ENCODE peak calls at places on chromosomes 7 and 10, in five cellular contexts. Q is A549, J is GM23338, G is K562, C is GM12878. Y is an unnamed sample.

GRCh38 chr10:62511656-62512055 is 137.5 kb downstream of the ZNF365 start:
- DNase-seq in Q (no peak), J (no peak), G (no peak), C (peak), Y (no peak)

GRCh38 chr7:38229386-38229785 is 44.0 kb downstream of the TARP start:
- DNase-seq in Q (no peak), J (no peak), G (no peak), C (no peak), Y (no peak)

GRCh38 chr10:11758527-11759236 is 16.5 kb downstream of the ECHDC3 start:
- DNase-seq in Q (no peak), J (no peak), G (no peak), C (no peak), Y (no peak)

GRCh38 chr10:45454859-45455258 is 80.8 kb downstream of the ALOX5 start:
- DNase-seq in Q (no peak), J (no peak), G (no peak), C (no peak), Y (no peak)

GRCh38 chr7:94276046-94276445 is 118.6 kb upstream of the COL1A2 start:
- DNase-seq in Q (no peak), J (no peak), G (no peak), C (no peak), Y (no peak)

GRCh38 chr7:3179456-3179855 is 121.6 kb upstream of the SDK1 start:
- DNase-seq in Q (no peak), J (no peak), G (no peak), C (no peak), Y (peak)

GRCh38 chr10:69061305-69062161 is 26.4 kb upstream of the SRGN start:
- DNase-seq in Q (peak), J (no peak), G (peak), C (no peak), Y (peak)

GRCh38 chr7:100353685-100354330 is 4.1 kb upstream of the PILRB start:
- DNase-seq in Q (no peak), J (no peak), G (no peak), C (no peak), Y (no peak)

GRCh38 chr7:155609185-155609584 is 35.3 kb upstream of the RBM33 start:
- DNase-seq in Q (no peak), J (no peak), G (no peak), C (no peak), Y (no peak)

GRCh38 chr7:2040893-2041270 is 191.9 kb downstream of the MAD1L1 start:
- DNase-seq in Q (no peak), J (no peak), G (no peak), C (no peak), Y (no peak)

GRCh38 chr10:1184541-1185415 is 128.6 kb downstream of the WDR37 start:
- DNase-seq in Q (no peak), J (peak), G (no peak), C (no peak), Y (no peak)

GRCh38 chr7:25862993-25863726 is 288.8 kb upstream of the NFE2L3 start:
- DNase-seq in Q (no peak), J (no peak), G (no peak), C (no peak), Y (no peak)

DNA sequence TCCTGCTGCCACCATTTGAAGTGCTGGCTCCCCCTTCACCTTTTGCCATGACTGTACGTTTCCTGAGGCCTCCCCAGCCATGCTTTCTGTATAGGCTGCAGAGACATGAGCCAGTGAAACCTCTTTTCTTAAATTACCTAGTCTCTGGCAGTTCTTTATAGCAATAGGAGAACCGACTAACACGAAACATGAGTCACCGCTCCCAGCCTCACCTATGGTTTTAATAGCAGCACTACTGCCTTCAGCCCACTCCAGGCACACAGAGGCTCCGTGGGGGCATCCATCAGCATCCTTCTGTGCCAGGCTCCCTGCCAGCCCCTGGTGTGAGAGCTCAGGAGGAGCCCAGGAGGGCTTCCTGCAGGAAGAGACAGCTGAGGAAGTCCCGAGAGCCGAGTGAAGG is 5.5 kb upstream of the ZNF316 start:
- DNase-seq in Q (no peak), J (no peak), G (no peak), C (no peak), Y (no peak)
- TF ChIP-seq JUNB in Q (no peak), J (no peak), G (no peak), C (no peak), Y (no peak)

DNA sequence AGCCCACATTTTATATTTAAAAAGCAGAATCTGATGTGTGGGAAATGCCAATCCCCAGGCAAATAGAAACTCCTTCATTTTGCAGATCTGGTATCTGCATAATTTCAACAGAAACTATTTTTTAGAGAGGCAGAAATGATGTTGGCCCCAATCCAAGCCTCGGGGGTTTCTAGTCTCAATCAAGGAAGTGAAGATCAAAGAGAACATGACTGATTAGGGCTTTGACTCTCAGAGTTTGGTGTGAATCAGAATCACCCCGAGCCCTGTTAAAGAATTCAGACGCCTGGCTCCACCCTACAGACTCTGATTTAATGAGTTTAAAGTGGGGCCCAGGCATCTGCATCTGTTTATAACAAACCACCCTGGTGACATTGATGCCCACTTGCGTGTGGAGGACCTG is 36.7 kb upstream of the UBE2H start:
- DNase-seq in Q (no peak), J (no peak), G (no peak), C (peak), Y (no peak)
- TF ChIP-seq JUNB in Q (no peak), J (no peak), G (no peak), C (peak), Y (no peak)

DNA sequence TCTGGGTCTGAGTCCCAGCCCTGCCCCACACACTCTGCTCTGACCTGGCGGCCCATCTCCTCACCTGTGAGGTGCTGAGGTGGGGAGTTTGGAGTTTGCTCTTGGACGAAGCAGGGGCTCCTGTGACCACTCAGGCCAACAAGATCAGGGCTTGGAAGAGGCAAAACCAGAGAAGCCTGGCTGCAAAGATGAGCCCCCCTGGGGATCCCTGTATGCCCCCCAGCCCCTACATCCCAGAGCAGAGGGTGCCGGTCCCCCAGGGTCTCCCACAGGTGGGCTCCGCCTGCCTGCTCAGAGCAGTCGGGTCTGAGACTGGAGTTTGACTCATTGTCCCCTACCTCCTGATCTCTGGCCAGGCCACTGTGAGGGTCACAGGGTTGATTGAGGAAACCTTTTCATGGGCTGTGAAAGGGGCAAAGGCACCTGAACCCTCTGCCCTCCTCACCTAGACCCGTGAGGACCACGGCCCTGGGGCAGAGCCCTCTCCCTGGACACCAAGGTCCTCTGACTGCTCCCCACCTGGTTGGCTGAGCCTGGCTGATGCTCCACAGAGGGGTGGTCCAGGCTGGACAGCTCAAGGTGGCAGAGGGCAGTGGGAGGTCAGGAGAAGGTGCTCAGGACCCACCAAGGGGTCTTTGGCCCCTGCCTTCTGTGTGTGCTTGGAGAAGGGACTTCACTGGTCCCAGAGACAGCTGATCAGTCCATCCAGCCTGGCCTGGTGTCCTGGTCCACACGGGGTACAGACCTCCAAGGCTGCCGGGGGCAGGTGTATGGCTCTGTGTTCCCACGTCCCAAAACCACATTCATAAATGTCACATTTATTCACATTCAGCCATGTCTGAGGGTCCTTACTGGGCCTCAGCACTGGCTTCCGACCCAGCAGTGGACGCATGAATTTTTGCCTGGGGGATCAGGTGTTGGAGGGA is 9.1 kb upstream of the SCART1 start:
- DNase-seq in Q (no peak), J (no peak), G (no peak), C (no peak), Y (no peak)
- TF ChIP-seq JUNB in Q (no peak), J (no peak), G (no peak), C (no peak), Y (no peak)

GRCh38 chr7:55104707-55105433 is 86.1 kb downstream of the EGFR start:
- DNase-seq in Q (no peak), J (no peak), G (no peak), C (no peak), Y (no peak)
- TF ChIP-seq JUNB in Q (no peak), J (no peak), G (no peak), C (no peak), Y (no peak)

GRCh38 chr10:30284860-30285594 is 64.1 kb downstream of the MTPAP start:
- DNase-seq in Q (no peak), J (no peak), G (no peak), C (peak), Y (no peak)
- TF ChIP-seq JUNB in Q (no peak), J (no peak), G (no peak), C (no peak), Y (no peak)

DNA sequence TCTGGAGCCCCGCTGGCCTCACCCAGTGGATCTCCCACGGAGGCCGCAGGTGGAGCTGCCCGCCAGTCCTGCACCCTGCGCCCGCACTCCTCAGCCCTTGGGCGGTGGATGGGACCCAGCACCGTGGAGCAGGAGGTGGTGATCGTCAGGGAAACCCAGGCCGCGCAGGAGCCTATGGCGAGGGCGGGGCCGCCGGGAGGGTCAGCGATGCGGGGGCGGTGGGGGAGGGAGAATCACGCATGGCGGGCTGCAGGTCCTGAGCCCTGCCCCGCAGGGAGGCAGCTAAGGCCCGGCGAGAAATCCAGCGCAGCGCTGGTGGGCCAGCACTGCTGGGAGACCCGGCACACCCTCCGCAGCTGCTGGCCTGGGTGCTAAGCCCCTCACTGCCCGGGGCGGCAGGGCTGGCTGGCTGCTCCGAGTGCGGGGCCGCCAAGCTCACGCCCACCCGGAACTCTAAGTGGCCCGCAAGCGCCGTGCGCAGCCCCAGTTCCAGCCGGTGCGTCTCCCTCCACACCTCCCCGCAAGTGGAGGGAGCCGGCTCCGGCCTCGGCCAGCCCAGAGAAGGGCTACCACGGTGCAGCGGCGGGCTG is 524.8 kb upstream of the TPK1 start:
- DNase-seq in Q (no peak), J (no peak), G (no peak), C (no peak), Y (no peak)
- TF ChIP-seq JUNB in Q (no peak), J (no peak), G (no peak), C (no peak), Y (no peak)

DNA sequence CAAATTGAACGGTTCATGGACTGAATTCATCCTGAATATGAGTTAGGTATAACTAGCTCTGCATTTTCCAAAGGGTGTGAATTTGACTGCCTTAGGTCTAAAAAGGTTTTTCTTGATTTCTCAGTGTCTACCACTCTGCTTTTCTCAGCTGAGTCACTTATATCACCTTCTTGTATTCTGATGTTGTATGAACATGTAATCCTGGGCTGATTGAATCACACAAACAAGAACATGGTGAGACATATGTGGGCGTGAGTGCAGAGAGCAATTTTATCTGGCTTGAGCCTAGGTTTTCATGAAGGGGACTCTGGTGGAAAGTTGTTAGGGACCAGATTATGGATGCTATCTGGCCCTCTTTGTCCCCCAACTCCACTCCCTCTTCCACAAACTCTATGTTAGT is 239.8 kb downstream of the SUGCT start:
- DNase-seq in Q (no peak), J (no peak), G (no peak), C (no peak), Y (no peak)
- TF ChIP-seq JUNB in Q (no peak), J (no peak), G (no peak), C (no peak), Y (no peak)